ENCODE peak calls at places on chromosome 15, in nine cellular contexts. B is NCI-H345; M is heart right ventricle; E is A549; Q is progenitor cell of endocrine pancreas; I is stimulated activated CD4-positive, alpha-beta T cell treated with anti-CD3 and anti-CD28 coated beads, TNF-alpha, amount 100 ng/mL, for 1 hour; K is AG20443; R is NCI-H510A treated with DMSO at 0.1 percent for 48 hours; X is putamen. H is an unnamed sample.

GRCh38 chr15:65660927-65661326 is 39.2 kb downstream of the SLC24A1 start:
- DNase-seq in I (no peak), E (no peak), B (no peak), R (no peak), X (no peak), K (no peak), M (no peak), Q (no peak), H (no peak)

GRCh38 chr15:81856627-81857026 is 189.2 kb downstream of the MEX3B start:
- DNase-seq in E (no peak), I (no peak), R (no peak), Q (no peak), B (no peak), K (no peak), X (no peak), M (no peak), H (no peak)

GRCh38 chr15:73946046-73946678 is 19.9 kb downstream of the LOXL1 start:
- DNase-seq in I (no peak), B (no peak), X (no peak), Q (no peak), K (no peak), M (no peak), R (no peak), E (no peak), H (no peak)

GRCh38 chr15:60370105-60370803 is 27.5 kb downstream of the ANXA2 start:
- DNase-seq in K (no peak), B (no peak), I (no peak), E (peak), X (no peak), Q (no peak), M (peak), R (no peak), H (no peak)

GRCh38 chr15:29044506-29044905 is 158.7 kb downstream of the APBA2 start:
- DNase-seq in X (no peak), M (no peak), Q (no peak), R (no peak), K (no peak), E (no peak), I (no peak), B (no peak), H (no peak)

GRCh38 chr15:98853161-98853560 is 154.4 kb downstream of the PGPEP1L start:
- DNase-seq in Q (peak), B (peak), E (peak), M (peak), X (peak), K (peak), I (peak), R (peak), H (peak)

GRCh38 chr15:61318276-61318675 is 89.2 kb upstream of the RORA start:
- DNase-seq in B (no peak), M (no peak), Q (no peak), R (peak), I (no peak), E (no peak), K (no peak), X (no peak), H (no peak)

GRCh38 chr15:70748281-70748747 is 15.0 kb downstream of the UACA start:
- DNase-seq in R (no peak), X (no peak), K (peak), I (no peak), E (no peak), M (peak), B (no peak), Q (no peak), H (no peak)

GRCh38 chr15:97470417-97470816 is 490.1 kb upstream of the ARRDC4 start:
- DNase-seq in K (no peak), R (no peak), E (no peak), X (no peak), M (no peak), B (no peak), I (no peak), Q (no peak), H (no peak)

GRCh38 chr15:47844437-47844836 is 127.1 kb downstream of the SEMA6D start:
- DNase-seq in K (no peak), R (no peak), X (no peak), I (no peak), Q (no peak), M (no peak), B (no peak), E (no peak), H (no peak)

GRCh38 chr15:67147410-67147949 is 82.1 kb downstream of the SMAD3 start:
- DNase-seq in R (no peak), K (no peak), I (no peak), Q (no peak), X (no peak), E (no peak), M (no peak), B (no peak), H (no peak)

GRCh38 chr15:72481015-72481659 is 7.0 kb downstream of the ARIH1 start:
- DNase-seq in M (no peak), E (no peak), K (no peak), Q (no peak), I (no peak), X (no peak), R (no peak), B (no peak), H (no peak)

H was measured in amniotic stem cell.